ENCODE peak calls at places on chromosomes 1 and 21, in eight cellular contexts. V is right lobe of liver, U is body of pancreas, Q is mammary epithelial cell, T is breast epithelium, J is transverse colon, O is tibial nerve, D is cardiac muscle cell. Z is an unnamed sample.

GRCh38 chr1:227428803-227429202 is 110.5 kb upstream of the CDC42BPA start:
- DNase-seq in V (no peak), U (peak; percentile 62), Q (no peak), T (peak; percentile 30), J (peak; percentile 62), O (no peak), D (no peak), Z (no peak)

GRCh38 chr1:199959033-199959774 is 68.3 kb upstream of the NR5A2 start:
- DNase-seq in V (no peak), U (no peak), Q (no peak), T (no peak), J (no peak), O (no peak), D (no peak), Z (no peak)

GRCh38 chr1:232952514-232953175 is 2.2 kb downstream of the NTPCR start:
- DNase-seq in V (no peak), U (peak; percentile 57), Q (peak; percentile 76), T (peak; percentile 35), J (peak; percentile 67), O (no peak), D (peak; percentile 61), Z (no peak)

GRCh38 chr1:60227581-60228252 is 154.1 kb upstream of the C1orf87 start:
- DNase-seq in V (no peak), U (no peak), Q (peak; percentile 25), T (no peak), J (no peak), O (no peak), D (no peak), Z (no peak)

GRCh38 chr1:163191301-163191700 is 11.4 kb downstream of the RGS5 start:
- DNase-seq in V (no peak), U (no peak), Q (no peak), T (no peak), J (no peak), O (no peak), D (no peak), Z (no peak)

GRCh38 chr1:227934476-227935313 is 13.0 kb downstream of the WNT9A start:
- DNase-seq in V (no peak), U (peak; percentile 12), Q (peak; percentile 97), T (no peak), J (no peak), O (no peak), D (no peak), Z (peak; percentile 75)

GRCh38 chr21:33261635-33262034 is 4.5 kb upstream of the IL10RB start:
- DNase-seq in V (no peak), U (no peak), Q (no peak), T (no peak), J (peak; percentile 23), O (peak; percentile 23), D (no peak), Z (no peak)

GRCh38 chr1:208083016-208083714 is 161.0 kb downstream of the PLXNA2 start:
- DNase-seq in V (no peak), U (no peak), Q (no peak), T (no peak), J (no peak), O (no peak), D (no peak), Z (no peak)

GRCh38 chr1:30307182-30307581 is 416.2 kb downstream of the MATN1 start:
- DNase-seq in V (no peak), U (no peak), Q (no peak), T (no peak), J (no peak), O (no peak), D (no peak), Z (no peak)

GRCh38 chr1:229035054-229035747 is 235.7 kb upstream of the RAB4A start:
- DNase-seq in V (no peak), U (no peak), Q (no peak), T (no peak), J (no peak), O (no peak), D (no peak), Z (no peak)

GRCh38 chr1:186463511-186463910 is 2.6 kb upstream of the PDC start:
- DNase-seq in V (no peak), U (no peak), Q (no peak), T (no peak), J (no peak), O (no peak), D (no peak), Z (no peak)

GRCh38 chr1:214454619-214455396 is 96.6 kb downstream of the PTPN14 start:
- DNase-seq in V (no peak), U (peak; percentile 73), Q (peak; percentile 75), T (no peak), J (no peak), O (no peak), D (no peak), Z (no peak)

GRCh38 chr21:46188226-46189212 is 4.3 kb upstream of the SPATC1L start:
- DNase-seq in V (no peak), U (peak; percentile 21), Q (peak; percentile 50), T (peak; percentile 88), J (no peak), O (peak; percentile 40), D (no peak), Z (peak; percentile 85)

GRCh38 chr1:79043506-79043905 is 37.0 kb upstream of the ADGRL4 start:
- DNase-seq in V (no peak), U (no peak), Q (no peak), T (no peak), J (no peak), O (no peak), D (no peak), Z (no peak)

GRCh38 chr1:89987170-89987819 is 7.6 kb upstream of the ZNF326 start:
- DNase-seq in V (no peak), U (peak; percentile 64), Q (peak; percentile 66), T (peak; percentile 56), J (peak; percentile 58), O (peak; percentile 85), D (peak; percentile 83), Z (no peak)

GRCh38 chr1:44788120-44788860 is at the start of gene BEST4:
- DNase-seq in V (no peak), U (no peak), Q (no peak), T (no peak), J (no peak), O (no peak), D (no peak), Z (no peak)

GRCh38 chr1:41239988-41240610 is 2.0 kb downstream of the SCMH1 start:
- DNase-seq in V (no peak), U (peak; percentile 19), Q (peak; percentile 59), T (no peak), J (no peak), O (peak; percentile 32), D (no peak), Z (no peak)

GRCh38 chr1:192767798-192768197 is 41.0 kb upstream of the RGS2 start:
- DNase-seq in V (no peak), U (no peak), Q (no peak), T (no peak), J (no peak), O (no peak), D (peak; percentile 49), Z (no peak)

GRCh38 chr1:150809651-150810050 is 1.6 kb upstream of the CTSK start:
- DNase-seq in V (no peak), U (no peak), Q (peak; percentile 88), T (peak; percentile 40), J (no peak), O (no peak), D (no peak), Z (no peak)

GRCh38 chr1:52947490-52947889 is 20.4 kb downstream of the SCP2 start:
- DNase-seq in V (no peak), U (no peak), Q (no peak), T (no peak), J (no peak), O (no peak), D (no peak), Z (no peak)

GRCh38 chr1:1883092-1883858 is 7.6 kb downstream of the GNB1 start:
- DNase-seq in V (no peak), U (no peak), Q (no peak), T (no peak), J (no peak), O (no peak), D (no peak), Z (no peak)
- H3K27ac ChIP-seq in V (no peak overlapping the region), U (peak overlapping the region; percentile 7), Q (no peak overlapping the region), T (no peak overlapping the region), J (peak overlapping the region; percentile 75), O (no peak overlapping the region), D (peak overlapping the region; percentile 75), Z (no peak overlapping the region)

GRCh38 chr21:44654576-44654950 is at the start of gene KRTAP12-4:
- DNase-seq in V (no peak), U (no peak), Q (no peak), T (no peak), J (no peak), O (no peak), D (no peak), Z (no peak)
- H3K4me1 ChIP-seq in V (no peaks in the 10 kb centered on the region), U (no peaks in the 10 kb centered on the region), Q (no peaks in the 10 kb centered on the region), T (no peaks in the 10 kb centered on the region), J (no peaks in the 10 kb centered on the region), O (no peaks in the 10 kb centered on the region), D (no peaks in the 10 kb centered on the region), Z (no peaks in the 10 kb centered on the region)

DNA sequence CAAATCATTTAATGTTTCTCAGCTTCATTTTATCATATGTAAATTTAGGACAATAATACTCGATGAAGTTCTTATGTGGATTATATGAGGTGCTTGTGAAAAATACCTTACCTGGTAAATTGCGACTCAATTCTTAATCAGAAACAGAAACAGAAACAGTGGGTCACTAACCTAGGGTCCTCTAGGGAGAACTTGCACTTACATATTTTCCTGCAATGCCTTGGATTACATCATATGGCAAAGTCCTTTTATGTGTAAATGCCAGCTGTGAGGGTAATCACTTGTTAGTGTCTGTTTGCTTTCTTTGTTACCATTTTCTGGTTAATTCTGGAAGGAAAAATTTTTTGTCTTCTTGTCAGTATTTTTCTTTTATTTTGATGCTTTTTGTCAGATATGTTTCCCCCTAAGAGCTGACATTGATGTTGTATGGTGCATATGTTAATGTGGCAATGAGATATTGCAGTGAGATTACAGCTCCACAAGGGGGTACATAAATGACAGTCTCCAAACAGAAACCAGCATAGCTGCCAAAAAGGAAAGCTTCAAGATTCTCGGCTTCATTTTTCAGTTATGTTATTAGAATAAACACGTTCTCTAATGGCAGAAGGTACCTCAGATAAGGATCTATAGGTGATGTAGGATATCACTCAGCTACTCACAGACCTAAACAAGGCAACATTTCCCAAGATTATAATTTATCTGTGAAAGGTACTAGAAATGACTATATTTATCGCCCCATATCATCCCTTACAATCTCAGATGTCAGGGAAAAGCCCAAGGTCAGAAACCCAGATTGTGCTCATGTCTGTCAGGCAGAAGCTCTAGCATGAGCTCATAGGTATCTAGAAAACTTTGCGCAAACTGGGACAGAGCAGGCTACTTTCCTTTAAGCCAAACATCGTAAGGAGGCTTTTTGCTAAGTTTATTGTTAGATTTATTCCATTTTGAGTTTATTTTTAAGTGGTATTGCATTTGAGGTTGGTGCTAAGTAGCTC is 119.9 kb downstream of the FASLG start:
- DNase-seq in V (no peak), U (no peak), Q (no peak), T (no peak), J (no peak), O (no peak), D (no peak), Z (no peak)
- TF ChIP-seq CTCF in V (no peak), U (no peak), Q (peak; percentile 22), T (no peak), J (peak; percentile 6), O (no peak), D (peak; percentile 18), Z (no peak)

DNA sequence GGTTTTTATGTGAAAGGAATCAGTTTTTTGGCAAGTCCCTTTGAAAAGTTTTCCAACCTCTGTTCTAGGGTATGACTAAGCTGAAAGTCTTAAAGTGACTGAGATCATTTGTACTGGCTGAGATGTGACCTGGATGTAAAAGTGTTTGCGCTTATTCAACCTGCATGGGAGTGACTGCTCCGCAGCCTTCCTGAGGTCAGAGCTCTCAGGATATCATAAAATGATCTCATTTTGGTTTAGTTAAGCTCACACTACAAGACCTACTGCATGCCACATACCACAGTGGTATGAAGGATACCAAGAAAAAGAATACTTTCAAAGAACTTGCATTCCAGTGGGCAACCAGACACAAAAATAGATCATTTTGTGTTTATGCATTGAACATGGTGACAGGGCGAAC is 29.9 kb upstream of the TADA1 start:
- DNase-seq in V (no peak), U (no peak), Q (peak; percentile 70), T (no peak), J (no peak), O (no peak), D (no peak), Z (no peak)
- H3K27ac ChIP-seq in V (no peak overlapping the region), U (no peak overlapping the region), Q (no peak overlapping the region), T (peak overlapping the region; percentile 43), J (peak overlapping the region; percentile 63), O (no peak overlapping the region), D (no peak overlapping the region), Z (no peak overlapping the region)

Z was measured in suprapubic skin.